ENCODE peak calls at places on chromosomes 11 and 22, in nine cellular contexts. R is CD8-positive, alpha-beta T cell; O is SJSA1; Z is heart left ventricle; Y is tibial nerve; V is CD8-positive, alpha-beta memory T cell; K is colonic mucosa; E is left ventricle myocardium inferior; D is uterus. H is an unnamed sample.
A peak's percentile ranks its signal among the peaks of the same experiment; 100 is the strongest.

GRCh38 chr11:10044618-10045017 is 249.4 kb downstream of the SBF2 start:
- DNase-seq in R (no peak), O (no peak), Z (no peak), Y (no peak), V (no peak), K (no peak), E (no peak), D (no peak), H (no peak)

GRCh38 chr11:125239585-125240331 is 75.2 kb downstream of the PKNOX2 start:
- DNase-seq in R (no peak), O (no peak), Z (no peak), Y (no peak), V (no peak), K (no peak), E (no peak), D (no peak), H (no peak)

GRCh38 chr11:86372586-86372985 is 2.1 kb upstream of the CCDC81 start:
- DNase-seq in R (no peak), O (no peak), Z (no peak), Y (no peak), V (no peak), K (no peak), E (no peak), D (no peak), H (no peak)

GRCh38 chr11:3159296-3160190 is 5.6 kb downstream of the OSBPL5 start:
- DNase-seq in R (no peak), O (no peak), Z (peak; percentile 85), Y (peak; percentile 69), V (no peak), K (no peak), E (peak; percentile 81), D (peak; percentile 64), H (peak; percentile 65)

GRCh38 chr22:40728731-40729189 is 49.5 kb downstream of the MCHR1 start:
- DNase-seq in R (peak; percentile 84), O (no peak), Z (no peak), Y (no peak), V (peak; percentile 28), K (no peak), E (no peak), D (no peak), H (no peak)

GRCh38 chr22:27727673-27728451 is 73.7 kb downstream of the MN1 start:
- DNase-seq in R (no peak), O (no peak), Z (no peak), Y (no peak), V (no peak), K (no peak), E (no peak), D (no peak), H (no peak)

GRCh38 chr11:679271-680207 is 15.5 kb downstream of the DEAF1 start:
- DNase-seq in R (no peak), O (no peak), Z (no peak), Y (no peak), V (no peak), K (no peak), E (no peak), D (no peak), H (no peak)

GRCh38 chr11:8719260-8720190 is 36.9 kb downstream of the RPL27A start:
- DNase-seq in R (no peak), O (peak; percentile 82), Z (no peak), Y (no peak), V (no peak), K (no peak), E (peak; percentile 57), D (peak; percentile 71), H (no peak)

GRCh38 chr11:13294771-13295579 is 17.4 kb downstream of the BMAL1 start:
- DNase-seq in R (no peak), O (no peak), Z (no peak), Y (no peak), V (no peak), K (no peak), E (no peak), D (no peak), H (no peak)

GRCh38 chr11:126578021-126578420 is 222.5 kb downstream of the ST3GAL4 start:
- DNase-seq in R (no peak), O (no peak), Z (no peak), Y (no peak), V (no peak), K (no peak), E (no peak), D (no peak), H (no peak)

GRCh38 chr11:104333977-104334376 is 170.0 kb upstream of the PDGFD start:
- DNase-seq in R (no peak), O (no peak), Z (no peak), Y (no peak), V (no peak), K (no peak), E (no peak), D (no peak), H (peak; percentile 53)

GRCh38 chr11:121553806-121554205 is 101.0 kb upstream of the SORL1-AS1 start:
- DNase-seq in R (no peak), O (no peak), Z (no peak), Y (no peak), V (no peak), K (peak; percentile 86), E (no peak), D (peak; percentile 43), H (no peak)

GRCh38 chr11:69159153-69159850 is 3.6 kb downstream of the SMIM38 start:
- DNase-seq in R (no peak), O (no peak), Z (no peak), Y (no peak), V (no peak), K (no peak), E (no peak), D (no peak), H (no peak)

GRCh38 chr22:38074181-38075104 is 9.5 kb downstream of the SLC16A8 start:
- DNase-seq in R (no peak), O (no peak), Z (peak; percentile 60), Y (no peak), V (no peak), K (no peak), E (no peak), D (no peak), H (no peak)

DNA sequence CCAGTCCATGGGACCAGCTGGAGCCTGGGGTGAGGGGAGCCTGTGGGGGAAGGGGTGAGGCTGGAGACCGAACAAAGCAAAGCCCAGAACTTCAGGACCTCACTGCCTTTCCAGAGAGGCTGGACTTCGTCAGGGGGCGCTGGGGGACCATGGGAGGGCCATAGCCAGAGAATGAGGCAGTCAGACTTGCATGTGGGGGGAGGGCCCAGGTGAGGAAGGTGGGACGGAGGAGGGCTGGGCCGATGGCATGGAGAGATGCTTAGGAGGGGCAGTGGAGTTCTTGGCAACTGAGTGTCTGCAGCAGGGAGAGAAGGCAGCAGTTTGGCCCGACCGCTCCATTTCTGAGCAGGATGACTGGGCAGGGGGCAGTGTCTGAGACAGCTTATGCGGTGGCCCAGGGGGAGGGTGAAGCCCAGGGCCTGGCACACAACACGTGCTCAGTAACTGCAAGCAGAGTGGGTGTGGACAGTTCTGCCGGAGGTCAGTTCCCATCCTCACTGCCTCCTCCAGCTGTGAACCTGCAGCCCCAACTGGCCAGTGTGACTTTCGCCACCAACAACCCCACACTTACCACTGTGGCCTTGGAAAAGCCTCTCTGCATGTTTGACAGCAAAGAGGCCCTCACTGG is 796 bp downstream of the UPK3A start:
- DNase-seq in R (no peak), O (no peak), Z (no peak), Y (no peak), V (no peak), K (no peak), E (no peak), D (no peak), H (no peak)
- H3K4me3 ChIP-seq in R (no peak overlapping the region), O (no peak overlapping the region), Z (no peak overlapping the region), Y (no peak overlapping the region), V (no peak overlapping the region), K (no peak overlapping the region), E (peak overlapping the region; percentile 61), D (no peak overlapping the region), H (no peak overlapping the region)

DNA sequence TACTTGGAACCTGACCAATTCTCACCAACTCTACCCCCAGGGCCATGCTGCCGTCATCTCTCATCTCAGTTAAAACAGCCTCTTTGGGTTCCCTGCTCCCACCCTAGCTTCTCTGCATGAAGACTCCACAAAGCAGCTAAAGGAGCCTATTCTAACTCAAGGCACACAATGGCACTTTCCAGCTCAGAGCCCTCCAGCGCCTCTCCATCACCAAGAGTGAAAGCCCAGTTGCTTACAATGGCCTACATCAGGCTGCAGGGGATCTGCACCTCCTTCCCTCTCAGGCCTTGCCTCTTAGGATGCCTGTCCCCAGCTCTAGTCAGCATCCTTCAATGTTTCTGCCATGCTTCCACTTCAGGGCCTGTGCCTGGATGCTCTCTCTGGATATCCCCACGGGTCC is 83.7 kb upstream of the GNAZ start:
- DNase-seq in R (no peak), O (no peak), Z (no peak), Y (no peak), V (no peak), K (no peak), E (no peak), D (no peak), H (no peak)
- H3K27me3 ChIP-seq in R (no peaks in the 10 kb centered on the region), O (no peaks in the 10 kb centered on the region), Z (no peaks in the 10 kb centered on the region), Y (no peaks in the 10 kb centered on the region), V (no peaks in the 10 kb centered on the region), K (no peaks in the 10 kb centered on the region), E (peaks cover 49% of the 10 kb centered on the region), D (no peaks in the 10 kb centered on the region), H (no peaks in the 10 kb centered on the region)

GRCh38 chr11:72740060-72740424 is 12.2 kb downstream of the ARAP1 start:
- DNase-seq in R (no peak), O (no peak), Z (peak; percentile 14), Y (no peak), V (no peak), K (no peak), E (peak; percentile 3), D (no peak), H (no peak)

GRCh38 chr11:72741849-72742521 is 10.2 kb downstream of the ARAP1 start:
- DNase-seq in R (no peak), O (no peak), Z (peak; percentile 61), Y (no peak), V (no peak), K (no peak), E (no peak), D (no peak), H (no peak)

GRCh38 chr11:72739240-72740059 is 12.8 kb downstream of the ARAP1 start:
- DNase-seq in R (no peak), O (no peak), Z (peak; percentile 57), Y (no peak), V (no peak), K (no peak), E (peak; percentile 22), D (no peak), H (no peak)

GRCh38 chr11:72741429-72741833 is 10.8 kb downstream of the ARAP1 start:
- DNase-seq in R (no peak), O (no peak), Z (peak; percentile 73), Y (no peak), V (peak; percentile 14), K (no peak), E (peak; percentile 42), D (no peak), H (no peak)

GRCh38 chr11:72740562-72741428 is 11.4 kb downstream of the ARAP1 start:
- DNase-seq in R (no peak), O (no peak), Z (peak; percentile 44), Y (no peak), V (no peak), K (no peak), E (no peak), D (no peak), H (no peak)
- H3K4me1 ChIP-seq in R (peaks cover 78% of the 10 kb centered on the region), O (peaks cover 9% of the 10 kb centered on the region), Z (peaks cover 41% of the 10 kb centered on the region), Y (no peaks in the 10 kb centered on the region), V (peaks cover 88% of the 10 kb centered on the region), K (peaks cover 8% of the 10 kb centered on the region), E (peaks cover 52% of the 10 kb centered on the region), D (no peaks in the 10 kb centered on the region), H (peaks cover 21% of the 10 kb centered on the region)

DNA sequence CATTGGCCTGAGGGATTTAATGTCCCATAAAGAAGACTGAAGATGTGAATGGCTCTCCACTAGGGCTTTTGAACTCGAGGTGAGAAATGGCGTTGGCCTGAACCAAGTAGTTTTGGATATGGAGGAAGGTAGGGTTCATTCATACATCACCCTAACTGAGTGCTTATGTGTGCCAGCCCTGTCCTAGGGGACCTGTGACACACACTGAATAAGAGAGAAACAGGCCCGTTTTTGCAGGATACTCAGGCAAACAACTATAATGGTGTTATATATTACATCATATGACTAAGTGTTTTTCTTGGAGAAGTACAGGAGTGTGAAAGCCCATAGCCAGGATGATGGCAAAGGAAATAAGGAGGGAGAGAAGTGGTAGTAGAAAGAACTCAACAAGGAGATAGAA is 368.1 kb downstream of the TMEM135 start:
- DNase-seq in R (no peak), O (no peak), Z (no peak), Y (no peak), V (no peak), K (no peak), E (no peak), D (no peak), H (no peak)
- H3K4me3 ChIP-seq in R (no peak overlapping the region), O (no peak overlapping the region), Z (no peak overlapping the region), Y (no peak overlapping the region), V (no peak overlapping the region), K (no peak overlapping the region), E (no peak overlapping the region), D (no peak overlapping the region), H (no peak overlapping the region)

H was measured in BE2C.